ENCODE peak calls at places on chromosome 12, in eight cellular contexts. H, P, L, Z, O, U, E and F are unnamed samples.

GRCh38 chr12:63918788-63919300 is 74.3 kb downstream of the SRGAP1 start:
- DNase-seq in H (no peak), P (no peak), L (no peak), Z (peak; percentile 55), O (no peak), U (no peak), E (no peak), F (no peak)

GRCh38 chr12:104376650-104377506 is 73.3 kb downstream of the EID3 start:
- DNase-seq in H (no peak), P (no peak), L (no peak), Z (no peak), O (no peak), U (no peak), E (no peak), F (no peak)

GRCh38 chr12:39931231-39931630 is 174.7 kb downstream of the SLC2A13 start:
- DNase-seq in H (no peak), P (no peak), L (no peak), Z (no peak), O (no peak), U (no peak), E (no peak), F (no peak)

GRCh38 chr12:53145383-53145782 is 35.1 kb upstream of the ZNF740 start:
- DNase-seq in H (no peak), P (no peak), L (no peak), Z (no peak), O (no peak), U (no peak), E (no peak), F (no peak)

GRCh38 chr12:118098456-118098855 is 5.4 kb downstream of the VSIG10 start:
- DNase-seq in H (no peak), P (no peak), L (no peak), Z (no peak), O (no peak), U (no peak), E (no peak), F (no peak)

GRCh38 chr12:93964936-93965335 is 183.4 kb upstream of the PLXNC1 start:
- DNase-seq in H (no peak), P (no peak), L (no peak), Z (no peak), O (no peak), U (no peak), E (no peak), F (no peak)

GRCh38 chr12:46921048-46921753 is 95.4 kb upstream of the SLC38A4 start:
- DNase-seq in H (no peak), P (no peak), L (no peak), Z (no peak), O (no peak), U (no peak), E (no peak), F (no peak)

GRCh38 chr12:121038861-121039654 is at the start of gene OASL:
- DNase-seq in H (peak; percentile 53), P (no peak), L (peak; percentile 48), Z (no peak), O (no peak), U (peak; percentile 59), E (peak; percentile 56), F (no peak)

GRCh38 chr12:54082402-54082892 is 28.8 kb downstream of the HOXC4 start:
- DNase-seq in H (peak; percentile 35), P (no peak), L (peak; percentile 41), Z (no peak), O (peak; percentile 10), U (no peak), E (no peak), F (no peak)

GRCh38 chr12:126040307-126040706 is 975.1 kb downstream of the AACS start:
- DNase-seq in H (no peak), P (no peak), L (no peak), Z (no peak), O (no peak), U (no peak), E (no peak), F (no peak)

GRCh38 chr12:95881331-95881955 is 22.7 kb downstream of the SNRPF start:
- DNase-seq in H (no peak), P (no peak), L (no peak), Z (no peak), O (no peak), U (no peak), E (no peak), F (peak; percentile 51)

GRCh38 chr12:13102481-13103195 is 829 bp downstream of the GSG1 start:
- DNase-seq in H (peak; percentile 27), P (no peak), L (no peak), Z (no peak), O (no peak), U (no peak), E (no peak), F (no peak)

GRCh38 chr12:118781692-118782091 is 199.6 kb upstream of the SRRM4 start:
- DNase-seq in H (no peak), P (no peak), L (no peak), Z (no peak), O (no peak), U (no peak), E (no peak), F (no peak)

GRCh38 chr12:12890492-12890814 is 909 bp upstream of the GPRC5A start:
- DNase-seq in H (no peak), P (no peak), L (no peak), Z (no peak), O (no peak), U (no peak), E (no peak), F (no peak)

GRCh38 chr12:107645630-107646333 is 39.8 kb upstream of the PWP1 start:
- DNase-seq in H (no peak), P (no peak), L (no peak), Z (no peak), O (no peak), U (peak; percentile 74), E (no peak), F (no peak)

GRCh38 chr12:104422441-104422840 is 34.3 kb upstream of the CHST11 start:
- DNase-seq in H (no peak), P (no peak), L (no peak), Z (no peak), O (no peak), U (no peak), E (no peak), F (no peak)

GRCh38 chr12:49540229-49541139 is 1.7 kb downstream of the KCNH3 start:
- DNase-seq in H (no peak), P (no peak), L (no peak), Z (no peak), O (peak; percentile 52), U (peak; percentile 31), E (peak; percentile 46), F (peak; percentile 31)

GRCh38 chr12:48037267-48037915 is 33.1 kb upstream of the COL2A1 start:
- DNase-seq in H (no peak), P (no peak), L (no peak), Z (no peak), O (no peak), U (no peak), E (no peak), F (no peak)

GRCh38 chr12:65941388-65941787 is 117.1 kb downstream of the HMGA2 start:
- DNase-seq in H (no peak), P (no peak), L (no peak), Z (no peak), O (no peak), U (no peak), E (no peak), F (no peak)

GRCh38 chr12:49706351-49707126 is 666 bp downstream of the FMNL3 start:
- DNase-seq in H (no peak), P (no peak), L (peak; percentile 41), Z (no peak), O (no peak), U (peak; percentile 72), E (no peak), F (peak; percentile 58)

GRCh38 chr12:131829351-131829794 is 1.2 kb downstream of the MMP17 start:
- DNase-seq in H (no peak), P (no peak), L (no peak), Z (no peak), O (no peak), U (peak; percentile 68), E (no peak), F (peak; percentile 54)

GRCh38 chr12:78585132-78585531 is 279.4 kb upstream of the SYT1 start:
- DNase-seq in H (no peak), P (no peak), L (no peak), Z (no peak), O (no peak), U (no peak), E (no peak), F (no peak)

GRCh38 chr12:117832459-117833457 is 136.0 kb downstream of the KSR2 start:
- DNase-seq in H (no peak), P (no peak), L (no peak), Z (no peak), O (no peak), U (no peak), E (no peak), F (no peak)

GRCh38 chr12:48980389-48980952 is 2.3 kb downstream of the WNT1 start:
- DNase-seq in H (no peak), P (no peak), L (no peak), Z (no peak), O (peak; percentile 51), U (no peak), E (peak; percentile 56), F (peak; percentile 41)

GRCh38 chr12:108516511-108517275 is 1.6 kb downstream of the FICD start:
- DNase-seq in H (no peak), P (no peak), L (no peak), Z (no peak), O (no peak), U (no peak), E (no peak), F (peak; percentile 7)

GRCh38 chr12:91978143-91978542 is 167.5 kb downstream of the BTG1 start:
- DNase-seq in H (no peak), P (no peak), L (no peak), Z (no peak), O (no peak), U (no peak), E (no peak), F (no peak)

GRCh38 chr12:68977335-68977734 is 44.4 kb upstream of the CPM start:
- DNase-seq in H (no peak), P (no peak), L (no peak), Z (no peak), O (no peak), U (no peak), E (no peak), F (no peak)

GRCh38 chr12:67482751-67483661 is 165.5 kb upstream of the DYRK2 start:
- DNase-seq in H (peak; percentile 3), P (no peak), L (no peak), Z (no peak), O (peak; percentile 73), U (peak; percentile 88), E (peak; percentile 4), F (no peak)

GRCh38 chr12:46107591-46107990 is 117.2 kb upstream of the SCAF11 start:
- DNase-seq in H (no peak), P (no peak), L (no peak), Z (no peak), O (no peak), U (no peak), E (no peak), F (no peak)

GRCh38 chr12:55974308-55974724 is 438 bp downstream of the RAB5B start:
- DNase-seq in H (no peak), P (no peak), L (no peak), Z (peak; percentile 26), O (peak; percentile 29), U (no peak), E (peak; percentile 45), F (peak; percentile 78)

GRCh38 chr12:96061864-96062453 is 26.6 kb upstream of the LTA4H start:
- DNase-seq in H (peak; percentile 82), P (peak; percentile 29), L (peak; percentile 37), Z (peak; percentile 62), O (peak; percentile 49), U (peak; percentile 79), E (peak; percentile 73), F (peak; percentile 60)

GRCh38 chr12:88471641-88472040 is 108.6 kb downstream of the KITLG start:
- DNase-seq in H (no peak), P (no peak), L (no peak), Z (no peak), O (no peak), U (no peak), E (no peak), F (no peak)

GRCh38 chr12:130300725-130301124 is 37.0 kb upstream of the PIWIL1 start:
- DNase-seq in H (no peak), P (no peak), L (no peak), Z (no peak), O (no peak), U (no peak), E (no peak), F (no peak)

GRCh38 chr12:115840159-115840558 is 437.3 kb downstream of the MED13L start:
- DNase-seq in H (no peak), P (no peak), L (no peak), Z (no peak), O (peak; percentile 67), U (no peak), E (no peak), F (no peak)